ENCODE peak calls at places on chromosome 2, in five cellular contexts. One of them, this sample, is unnamed.

GRCh38 chr2:119474371-119475224 is 42.9 kb downstream of the TMEM37 start:
- DNase-seq in kidney: no peak
- DNase-seq in small intestine: no peak
- DNase-seq in colonic mucosa: no peak
- DNase-seq in esophagus muscularis mucosa: no peak
- DNase-seq in this sample: no peak

GRCh38 chr2:218317232-218317630 is 24.9 kb upstream of the TMBIM1 start:
- DNase-seq in kidney: no peak
- DNase-seq in small intestine: no peak
- DNase-seq in colonic mucosa: no peak
- DNase-seq in esophagus muscularis mucosa: no peak
- DNase-seq in this sample: no peak

GRCh38 chr2:195695002-195695631 is 38.1 kb downstream of the SLC39A10 start:
- DNase-seq in kidney: no peak
- DNase-seq in small intestine: no peak
- DNase-seq in colonic mucosa: no peak
- DNase-seq in esophagus muscularis mucosa: no peak
- DNase-seq in this sample: no peak

GRCh38 chr2:30267576-30267975 is 36.2 kb downstream of the LBH start:
- DNase-seq in kidney: no peak
- DNase-seq in small intestine: no peak
- DNase-seq in colonic mucosa: no peak
- DNase-seq in esophagus muscularis mucosa: no peak
- DNase-seq in this sample: no peak

GRCh38 chr2:68715353-68716041 is 19.1 kb upstream of the ARHGAP25 start:
- DNase-seq in kidney: peak; percentile 73
- DNase-seq in small intestine: peak; percentile 63
- DNase-seq in colonic mucosa: peak; percentile 66
- DNase-seq in esophagus muscularis mucosa: peak; percentile 85
- DNase-seq in this sample: peak; percentile 52

GRCh38 chr2:164458801-164459200 is 162.5 kb downstream of the GRB14 start:
- DNase-seq in kidney: no peak
- DNase-seq in small intestine: no peak
- DNase-seq in colonic mucosa: no peak
- DNase-seq in esophagus muscularis mucosa: no peak
- DNase-seq in this sample: no peak

GRCh38 chr2:121605820-121606733 is 43.2 kb downstream of the CLASP1 start:
- DNase-seq in kidney: no peak
- DNase-seq in small intestine: no peak
- DNase-seq in colonic mucosa: no peak
- DNase-seq in esophagus muscularis mucosa: no peak
- DNase-seq in this sample: no peak

GRCh38 chr2:161321944-161322343 is 13.7 kb downstream of the PSMD14 start:
- DNase-seq in kidney: no peak
- DNase-seq in small intestine: no peak
- DNase-seq in colonic mucosa: no peak
- DNase-seq in esophagus muscularis mucosa: no peak
- DNase-seq in this sample: no peak

GRCh38 chr2:140288213-140288612 is 1508.0 kb upstream of the NXPH2 start:
- DNase-seq in kidney: no peak
- DNase-seq in small intestine: no peak
- DNase-seq in colonic mucosa: no peak
- DNase-seq in esophagus muscularis mucosa: no peak
- DNase-seq in this sample: no peak

GRCh38 chr2:7368211-7368610 is 451.0 kb downstream of the RNF144A start:
- DNase-seq in kidney: no peak
- DNase-seq in small intestine: no peak
- DNase-seq in colonic mucosa: no peak
- DNase-seq in esophagus muscularis mucosa: no peak
- DNase-seq in this sample: no peak

GRCh38 chr2:105749583-105750399 is 5.1 kb downstream of the NCK2 start:
- DNase-seq in kidney: no peak
- DNase-seq in small intestine: no peak
- DNase-seq in colonic mucosa: no peak
- DNase-seq in esophagus muscularis mucosa: no peak
- DNase-seq in this sample: no peak

GRCh38 chr2:202091476-202091875 is 18.4 kb downstream of the KIAA2012 start:
- DNase-seq in kidney: no peak
- DNase-seq in small intestine: no peak
- DNase-seq in colonic mucosa: no peak
- DNase-seq in esophagus muscularis mucosa: no peak
- DNase-seq in this sample: no peak

GRCh38 chr2:163734401-163734800 is 1.4 kb downstream of the FIGN start:
- DNase-seq in kidney: no peak
- DNase-seq in small intestine: no peak
- DNase-seq in colonic mucosa: no peak
- DNase-seq in esophagus muscularis mucosa: no peak
- DNase-seq in this sample: no peak

GRCh38 chr2:154370873-154371272 is 327.6 kb upstream of the KCNJ3 start:
- DNase-seq in kidney: no peak
- DNase-seq in small intestine: no peak
- DNase-seq in colonic mucosa: no peak
- DNase-seq in esophagus muscularis mucosa: no peak
- DNase-seq in this sample: no peak

GRCh38 chr2:112881217-112882000 is 29.6 kb upstream of the IL37 start:
- DNase-seq in kidney: no peak
- DNase-seq in small intestine: no peak
- DNase-seq in colonic mucosa: no peak
- DNase-seq in esophagus muscularis mucosa: no peak
- DNase-seq in this sample: no peak

GRCh38 chr2:41836944-41837343 is 210.9 kb upstream of the PKDCC start:
- DNase-seq in kidney: no peak
- DNase-seq in small intestine: peak; percentile 35
- DNase-seq in colonic mucosa: peak; percentile 55
- DNase-seq in esophagus muscularis mucosa: no peak
- DNase-seq in this sample: peak; percentile 66

GRCh38 chr2:114089636-114090325 is 199.9 kb downstream of the ACTR3 start:
- DNase-seq in kidney: no peak
- DNase-seq in small intestine: no peak
- DNase-seq in colonic mucosa: no peak
- DNase-seq in esophagus muscularis mucosa: no peak
- DNase-seq in this sample: no peak

GRCh38 chr2:55365303-55365702 is 54.4 kb downstream of the CCDC88A start:
- DNase-seq in kidney: no peak
- DNase-seq in small intestine: no peak
- DNase-seq in colonic mucosa: no peak
- DNase-seq in esophagus muscularis mucosa: no peak
- DNase-seq in this sample: no peak

GRCh38 chr2:211751853-211752252 is 786.7 kb downstream of the ERBB4 start:
- DNase-seq in kidney: no peak
- DNase-seq in small intestine: no peak
- DNase-seq in colonic mucosa: no peak
- DNase-seq in esophagus muscularis mucosa: no peak
- DNase-seq in this sample: no peak

GRCh38 chr2:45141883-45142866 is 132.9 kb upstream of the SIX2 start:
- DNase-seq in kidney: no peak
- DNase-seq in small intestine: no peak
- DNase-seq in colonic mucosa: no peak
- DNase-seq in esophagus muscularis mucosa: no peak
- DNase-seq in this sample: no peak

GRCh38 chr2:219628235-219628985 is 980 bp downstream of the SLC4A3 start:
- DNase-seq in kidney: peak; percentile 69
- DNase-seq in small intestine: no peak
- DNase-seq in colonic mucosa: no peak
- DNase-seq in esophagus muscularis mucosa: no peak
- DNase-seq in this sample: no peak

GRCh38 chr2:200778038-200778437 is 33.7 kb upstream of the BZW1 start:
- DNase-seq in kidney: no peak
- DNase-seq in small intestine: no peak
- DNase-seq in colonic mucosa: no peak
- DNase-seq in esophagus muscularis mucosa: no peak
- DNase-seq in this sample: no peak

GRCh38 chr2:133780099-133780996 is 212.1 kb upstream of the NCKAP5 start:
- DNase-seq in kidney: no peak
- DNase-seq in small intestine: peak; percentile 63
- DNase-seq in colonic mucosa: peak; percentile 59
- DNase-seq in esophagus muscularis mucosa: no peak
- DNase-seq in this sample: peak; percentile 30

GRCh38 chr2:237471457-237472186 is 15.4 kb upstream of the MLPH start:
- DNase-seq in kidney: no peak
- DNase-seq in small intestine: peak; percentile 43
- DNase-seq in colonic mucosa: no peak
- DNase-seq in esophagus muscularis mucosa: no peak
- DNase-seq in this sample: peak; percentile 43

GRCh38 chr2:52895726-52896340 is 871.8 kb upstream of the CHAC2 start:
- DNase-seq in kidney: no peak
- DNase-seq in small intestine: no peak
- DNase-seq in colonic mucosa: no peak
- DNase-seq in esophagus muscularis mucosa: no peak
- DNase-seq in this sample: no peak

GRCh38 chr2:32427672-32428622 is 71.1 kb downstream of the BIRC6 start:
- DNase-seq in kidney: no peak
- DNase-seq in small intestine: no peak
- DNase-seq in colonic mucosa: no peak
- DNase-seq in esophagus muscularis mucosa: no peak
- DNase-seq in this sample: no peak

GRCh38 chr2:195660265-195660890 is 3.4 kb downstream of the SLC39A10 start:
- DNase-seq in kidney: no peak
- DNase-seq in small intestine: peak; percentile 74
- DNase-seq in colonic mucosa: peak; percentile 92
- DNase-seq in esophagus muscularis mucosa: no peak
- DNase-seq in this sample: peak; percentile 81

GRCh38 chr2:169119117-169119770 is 49.9 kb downstream of the DHRS9 start:
- DNase-seq in kidney: no peak
- DNase-seq in small intestine: no peak
- DNase-seq in colonic mucosa: no peak
- DNase-seq in esophagus muscularis mucosa: peak; percentile 19
- DNase-seq in this sample: no peak

GRCh38 chr2:181357979-181358378 is 99.2 kb upstream of the ITGA4 start:
- DNase-seq in kidney: no peak
- DNase-seq in small intestine: no peak
- DNase-seq in colonic mucosa: no peak
- DNase-seq in esophagus muscularis mucosa: no peak
- DNase-seq in this sample: no peak

GRCh38 chr2:223596208-223596607 is 6.0 kb downstream of the SCG2 start:
- DNase-seq in kidney: no peak
- DNase-seq in small intestine: no peak
- DNase-seq in colonic mucosa: no peak
- DNase-seq in esophagus muscularis mucosa: no peak
- DNase-seq in this sample: no peak

GRCh38 chr2:223597071-223597470 is 5.1 kb downstream of the SCG2 start:
- DNase-seq in kidney: no peak
- DNase-seq in small intestine: no peak
- DNase-seq in colonic mucosa: no peak
- DNase-seq in esophagus muscularis mucosa: no peak
- DNase-seq in this sample: no peak

GRCh38 chr2:223591596-223591995 is 10.6 kb downstream of the SCG2 start:
- DNase-seq in kidney: no peak
- DNase-seq in small intestine: no peak
- DNase-seq in colonic mucosa: no peak
- DNase-seq in esophagus muscularis mucosa: no peak
- DNase-seq in this sample: no peak

GRCh38 chr2:223590964-223591363 is 11.2 kb downstream of the SCG2 start:
- DNase-seq in kidney: no peak
- DNase-seq in small intestine: no peak
- DNase-seq in colonic mucosa: no peak
- DNase-seq in esophagus muscularis mucosa: no peak
- DNase-seq in this sample: no peak

DNA sequence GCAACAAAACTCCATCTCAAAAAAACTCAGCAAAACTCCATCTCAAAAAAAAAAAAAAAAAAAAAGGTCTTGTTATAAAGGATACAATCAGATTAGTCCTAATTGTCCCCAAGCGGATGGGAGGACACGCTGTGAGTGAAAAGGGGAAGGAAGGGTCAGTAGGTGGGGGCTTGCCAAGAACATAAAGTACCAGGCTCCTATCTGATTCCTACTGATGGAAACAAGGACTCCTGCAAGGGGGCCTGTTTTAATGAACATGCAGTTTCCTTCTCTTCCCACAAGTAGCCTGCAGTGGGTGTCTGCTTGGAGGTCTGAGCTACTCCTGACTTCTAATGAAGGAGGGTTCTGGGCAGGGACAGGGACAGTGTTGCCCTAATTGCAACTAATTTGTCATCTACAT is 7.9 kb downstream of the SCG2 start:
- DNase-seq in kidney: no peak
- DNase-seq in small intestine: no peak
- DNase-seq in colonic mucosa: no peak
- DNase-seq in esophagus muscularis mucosa: no peak
- DNase-seq in this sample: no peak
- H3K27ac ChIP-seq in kidney: no peak overlapping the region
- H3K27ac ChIP-seq in small intestine: no peak overlapping the region
- H3K27ac ChIP-seq in colonic mucosa: no peak overlapping the region
- H3K27ac ChIP-seq in esophagus muscularis mucosa: no peak overlapping the region
- H3K27ac ChIP-seq in this sample: no peak overlapping the region

DNA sequence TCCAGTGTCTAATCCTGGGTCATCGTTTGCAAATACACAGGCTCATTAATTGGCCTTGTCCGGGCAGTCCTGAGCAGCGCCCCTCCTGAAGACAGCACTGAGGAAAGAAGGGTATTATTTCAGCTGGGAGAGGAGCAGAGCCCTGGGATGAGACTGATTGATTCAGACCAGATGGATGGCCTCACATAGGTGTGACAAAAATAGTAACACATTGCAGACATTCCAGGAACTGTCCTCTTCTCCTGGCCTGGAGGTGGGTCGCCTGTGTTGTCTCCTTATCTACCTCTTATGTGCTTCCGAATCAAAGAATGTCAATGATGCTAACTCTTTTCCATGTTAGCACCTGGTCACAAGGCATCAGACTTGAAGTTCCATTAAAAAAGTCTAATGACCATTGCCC is 45.9 kb downstream of the ZEB2 start:
- DNase-seq in kidney: no peak
- DNase-seq in small intestine: no peak
- DNase-seq in colonic mucosa: no peak
- DNase-seq in esophagus muscularis mucosa: no peak
- DNase-seq in this sample: no peak
- H3K4me1 ChIP-seq in kidney: peaks cover 7% of the 10 kb centered on the region
- H3K4me1 ChIP-seq in small intestine: no peaks in the 10 kb centered on the region
- H3K4me1 ChIP-seq in colonic mucosa: peaks cover 5% of the 10 kb centered on the region
- H3K4me1 ChIP-seq in esophagus muscularis mucosa: peaks cover 42% of the 10 kb centered on the region
- H3K4me1 ChIP-seq in this sample: no peaks in the 10 kb centered on the region

DNA sequence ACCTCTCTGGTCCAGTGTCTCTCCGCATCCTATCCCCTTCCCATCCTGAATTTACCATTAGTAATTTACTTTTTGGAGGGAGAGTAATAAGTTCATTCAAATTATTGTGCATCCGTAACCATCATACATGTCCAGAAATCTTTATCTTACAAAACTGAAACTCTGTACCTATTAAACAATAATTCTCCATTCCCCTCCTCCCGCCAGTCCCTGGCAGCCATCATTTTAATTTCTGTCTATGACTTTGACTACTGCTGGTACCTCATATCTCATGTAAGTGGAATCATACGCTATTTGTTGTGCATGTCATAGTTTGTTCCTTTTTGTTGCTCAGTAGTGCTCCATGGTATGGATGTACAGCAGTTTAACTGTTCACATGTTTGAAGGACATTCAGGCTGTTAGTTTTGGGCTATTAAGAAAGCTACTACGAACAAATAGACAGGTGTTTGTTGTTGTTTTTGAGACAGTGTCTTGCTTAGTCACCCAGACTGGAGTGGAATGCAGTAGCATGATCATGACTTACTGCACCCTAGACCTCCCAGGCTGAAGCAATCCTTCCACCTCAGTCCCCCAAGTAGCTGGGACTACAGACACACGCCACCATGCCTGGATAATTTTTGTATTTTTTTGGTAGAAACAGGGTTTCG is 2.0 kb downstream of the LIMS1 start:
- DNase-seq in kidney: no peak
- DNase-seq in small intestine: no peak
- DNase-seq in colonic mucosa: no peak
- DNase-seq in esophagus muscularis mucosa: no peak
- DNase-seq in this sample: no peak
- H3K27ac ChIP-seq in kidney: no peak overlapping the region
- H3K27ac ChIP-seq in small intestine: no peak overlapping the region
- H3K27ac ChIP-seq in colonic mucosa: no peak overlapping the region
- H3K27ac ChIP-seq in esophagus muscularis mucosa: no peak overlapping the region
- H3K27ac ChIP-seq in this sample: no peak overlapping the region

GRCh38 chr2:6352906-6353515 is 512.7 kb downstream of the CMPK2 start:
- DNase-seq in kidney: no peak
- DNase-seq in small intestine: peak; percentile 64
- DNase-seq in colonic mucosa: peak; percentile 72
- DNase-seq in esophagus muscularis mucosa: no peak
- DNase-seq in this sample: peak; percentile 13
- H3K4me1 ChIP-seq in kidney: no peaks in the 10 kb centered on the region
- H3K4me1 ChIP-seq in small intestine: no peaks in the 10 kb centered on the region
- H3K4me1 ChIP-seq in colonic mucosa: no peaks in the 10 kb centered on the region
- H3K4me1 ChIP-seq in esophagus muscularis mucosa: no peaks in the 10 kb centered on the region
- H3K4me1 ChIP-seq in this sample: no peaks in the 10 kb centered on the region